ENCODE peak calls at places on chromosome 1, in seven cellular contexts. N is testis, T is body of pancreas, E is prostate gland, F is uterus, A is IMR-90, D is sigmoid colon. O is an unnamed sample.

GRCh38 chr1:112332751-112333150 is 63.3 kb upstream of the CTTNBP2NL start:
- DNase-seq in N (no peak), T (no peak), E (no peak), F (no peak), A (no peak), D (no peak), O (no peak)

GRCh38 chr1:151293093-151293492 is 11.0 kb downstream of the ZNF687 start:
- DNase-seq in N (no peak), T (no peak), E (no peak), F (no peak), A (no peak), D (no peak), O (no peak)

GRCh38 chr1:9427388-9427787 is 111.9 kb upstream of the SLC25A33 start:
- DNase-seq in N (no peak), T (no peak), E (no peak), F (no peak), A (no peak), D (no peak), O (no peak)

GRCh38 chr1:174017231-174017970 is 4.8 kb downstream of the RC3H1 start:
- DNase-seq in N (no peak), T (no peak), E (no peak), F (no peak), A (peak), D (no peak), O (no peak)

GRCh38 chr1:160209656-160210046 is 4.5 kb downstream of the PEA15 start:
- DNase-seq in N (peak), T (peak), E (no peak), F (no peak), A (no peak), D (no peak), O (peak)

GRCh38 chr1:8443558-8444194 is 125.8 kb downstream of the SLC45A1 start:
- DNase-seq in N (no peak), T (no peak), E (no peak), F (no peak), A (no peak), D (no peak), O (no peak)

GRCh38 chr1:245779797-245780529 is 625.2 kb downstream of the KIF26B start:
- DNase-seq in N (no peak), T (no peak), E (no peak), F (no peak), A (no peak), D (no peak), O (no peak)

GRCh38 chr1:6691507-6691906 is 10.1 kb downstream of the DNAJC11 start:
- DNase-seq in N (no peak), T (no peak), E (no peak), F (no peak), A (no peak), D (no peak), O (no peak)

GRCh38 chr1:227889047-227889862 is 58.5 kb downstream of the WNT9A start:
- DNase-seq in N (peak), T (no peak), E (no peak), F (peak), A (no peak), D (peak), O (peak)

GRCh38 chr1:240399381-240399780 is 212.6 kb downstream of the GREM2 start:
- DNase-seq in N (no peak), T (peak), E (no peak), F (peak), A (peak), D (no peak), O (no peak)

GRCh38 chr1:17655169-17655568 is 100.0 kb upstream of the ACTL8 start:
- DNase-seq in N (no peak), T (no peak), E (no peak), F (no peak), A (no peak), D (no peak), O (no peak)

GRCh38 chr1:47196622-47197021 is 6.8 kb upstream of the PDZK1IP1 start:
- DNase-seq in N (no peak), T (no peak), E (no peak), F (no peak), A (no peak), D (peak), O (no peak)

GRCh38 chr1:16067127-16067768 is 6.2 kb downstream of the FAM131C start:
- DNase-seq in N (no peak), T (peak), E (no peak), F (no peak), A (peak), D (no peak), O (no peak)

GRCh38 chr1:8303141-8303540 is 14.8 kb upstream of the SLC45A1 start:
- DNase-seq in N (no peak), T (no peak), E (no peak), F (no peak), A (peak), D (no peak), O (no peak)

GRCh38 chr1:87358219-87358618 is 29.5 kb downstream of the LMO4 start:
- DNase-seq in N (no peak), T (no peak), E (no peak), F (no peak), A (no peak), D (no peak), O (no peak)

GRCh38 chr1:224377676-224378006 is 21.0 kb downstream of the CNIH4 start:
- DNase-seq in N (no peak), T (no peak), E (no peak), F (no peak), A (peak), D (no peak), O (no peak)

GRCh38 chr1:175158133-175158532 is 34.4 kb downstream of the KIAA0040 start:
- DNase-seq in N (no peak), T (no peak), E (no peak), F (no peak), A (no peak), D (no peak), O (no peak)

GRCh38 chr1:15775706-15776105 is 17.1 kb downstream of the FBLIM1 start:
- DNase-seq in N (no peak), T (no peak), E (no peak), F (no peak), A (peak), D (no peak), O (no peak)

GRCh38 chr1:208681878-208682663 is 437.9 kb upstream of the PLXNA2 start:
- DNase-seq in N (no peak), T (no peak), E (no peak), F (no peak), A (no peak), D (no peak), O (no peak)

GRCh38 chr1:244967159-244967558 is 102.8 kb upstream of the HNRNPU start:
- DNase-seq in N (no peak), T (no peak), E (no peak), F (no peak), A (no peak), D (no peak), O (no peak)

GRCh38 chr1:104531990-104532389 is 782.3 kb downstream of the AMY1C start:
- DNase-seq in N (no peak), T (no peak), E (no peak), F (no peak), A (no peak), D (no peak), O (no peak)

GRCh38 chr1:39919545-39919944 is 17.8 kb upstream of the MYCL start:
- DNase-seq in N (peak), T (peak), E (peak), F (no peak), A (peak), D (no peak), O (no peak)

GRCh38 chr1:1599030-1599916 is 662 bp downstream of the FNDC10 start:
- DNase-seq in N (no peak), T (no peak), E (no peak), F (no peak), A (peak), D (no peak), O (no peak)

GRCh38 chr1:165678509-165678908 is 19.9 kb downstream of the ALDH9A1 start:
- DNase-seq in N (no peak), T (no peak), E (no peak), F (no peak), A (no peak), D (no peak), O (no peak)

GRCh38 chr1:90402893-90403849 is 313.9 kb downstream of the BARHL2 start:
- DNase-seq in N (no peak), T (peak), E (peak), F (no peak), A (peak), D (no peak), O (no peak)

GRCh38 chr1:162185299-162185698 is 115.8 kb downstream of the NOS1AP start:
- DNase-seq in N (no peak), T (no peak), E (no peak), F (no peak), A (no peak), D (no peak), O (no peak)

GRCh38 chr1:34591751-34592629 is 162.9 kb upstream of the GJB5 start:
- DNase-seq in N (no peak), T (no peak), E (no peak), F (no peak), A (no peak), D (no peak), O (no peak)
- TF ChIP-seq CTCF in N (no peak), T (no peak), E (no peak), F (no peak), A (no peak), D (no peak), O (no peak)

GRCh38 chr1:97632776-97633175 is 288.1 kb downstream of the DPYD start:
- DNase-seq in N (no peak), T (no peak), E (no peak), F (no peak), A (no peak), D (no peak), O (no peak)
- TF ChIP-seq POLR2A in N (no peak), T (no peak), E (no peak), F (no peak), A (no peak), D (no peak), O (no peak)

GRCh38 chr1:41611932-41612450 is 127.5 kb upstream of the EDN2 start:
- DNase-seq in N (no peak), T (no peak), E (no peak), F (no peak), A (no peak), D (peak), O (no peak)

GRCh38 chr1:41615316-41615715 is 130.8 kb upstream of the EDN2 start:
- DNase-seq in N (no peak), T (no peak), E (no peak), F (no peak), A (no peak), D (no peak), O (no peak)

GRCh38 chr1:41612953-41613352 is 128.5 kb upstream of the EDN2 start:
- DNase-seq in N (no peak), T (no peak), E (no peak), F (peak), A (no peak), D (peak), O (no peak)

GRCh38 chr1:41614818-41615217 is 130.3 kb upstream of the EDN2 start:
- DNase-seq in N (no peak), T (no peak), E (no peak), F (no peak), A (no peak), D (no peak), O (no peak)

GRCh38 chr1:41613646-41614592 is 129.4 kb upstream of the EDN2 start:
- DNase-seq in N (no peak), T (no peak), E (no peak), F (no peak), A (peak), D (peak), O (no peak)
- H3K4me3 ChIP-seq in N (no peak), T (no peak), E (no peak), F (no peak), A (no peak), D (no peak), O (no peak)

GRCh38 chr1:57024855-57025254 is 59.0 kb upstream of the C8B start:
- DNase-seq in N (no peak), T (peak), E (no peak), F (no peak), A (no peak), D (no peak), O (no peak)
- TF ChIP-seq CTCF in N (no peak), T (no peak), E (no peak), F (no peak), A (no peak), D (no peak), O (no peak)

GRCh38 chr1:19485362-19486187 is at the start of gene CAPZB:
- DNase-seq in N (peak), T (peak), E (peak), F (peak), A (peak), D (peak), O (peak)
- TF ChIP-seq POLR2A in N (no peak), T (peak), E (peak), F (peak), A (peak), D (peak), O (no peak)

DNA sequence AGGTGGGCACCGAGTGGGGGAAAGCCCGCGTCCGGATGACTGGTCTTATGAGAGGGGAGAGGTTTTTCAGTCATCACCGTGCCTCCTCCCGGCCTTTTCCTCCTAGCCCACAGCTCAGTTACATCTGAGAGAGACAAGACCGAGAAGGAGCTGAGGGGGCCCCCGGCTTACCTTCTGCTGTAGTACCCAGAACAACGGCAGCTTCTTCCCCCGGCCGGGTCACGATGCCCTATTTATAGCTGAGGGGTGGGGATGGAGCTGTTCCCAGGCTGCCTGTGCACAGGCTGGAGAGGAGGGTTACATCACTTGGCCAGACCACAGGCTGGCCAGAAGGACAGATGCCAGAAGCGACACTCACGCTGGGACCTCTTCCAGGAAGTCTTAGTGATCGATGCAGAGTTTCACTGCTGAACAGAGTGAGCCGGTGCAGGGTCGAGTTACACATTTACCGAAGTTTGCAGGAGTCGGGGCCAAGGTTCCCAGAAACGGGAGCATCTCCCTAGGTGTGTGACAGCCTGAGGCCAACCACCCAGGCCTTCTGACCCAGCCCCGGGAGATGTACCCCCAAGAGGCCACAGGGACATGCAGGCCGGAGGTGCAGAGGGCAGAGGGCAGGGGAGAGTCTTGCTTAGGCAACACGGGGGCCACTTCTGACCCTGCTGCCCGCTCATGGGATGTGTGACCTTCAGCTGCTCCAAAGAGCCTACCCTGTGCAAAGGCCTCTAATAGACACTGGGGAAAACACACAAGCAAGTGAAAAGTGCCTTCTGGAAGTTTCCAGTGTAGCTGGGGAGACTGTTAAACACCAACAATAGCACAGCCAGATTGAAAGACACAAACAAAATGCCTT is at the start of gene AGT:
- DNase-seq in N (peak), T (peak), E (peak), F (peak), A (peak), D (peak), O (peak)
- H3K4me3 ChIP-seq in N (no peak), T (no peak), E (no peak), F (no peak), A (no peak), D (peak), O (peak)

DNA sequence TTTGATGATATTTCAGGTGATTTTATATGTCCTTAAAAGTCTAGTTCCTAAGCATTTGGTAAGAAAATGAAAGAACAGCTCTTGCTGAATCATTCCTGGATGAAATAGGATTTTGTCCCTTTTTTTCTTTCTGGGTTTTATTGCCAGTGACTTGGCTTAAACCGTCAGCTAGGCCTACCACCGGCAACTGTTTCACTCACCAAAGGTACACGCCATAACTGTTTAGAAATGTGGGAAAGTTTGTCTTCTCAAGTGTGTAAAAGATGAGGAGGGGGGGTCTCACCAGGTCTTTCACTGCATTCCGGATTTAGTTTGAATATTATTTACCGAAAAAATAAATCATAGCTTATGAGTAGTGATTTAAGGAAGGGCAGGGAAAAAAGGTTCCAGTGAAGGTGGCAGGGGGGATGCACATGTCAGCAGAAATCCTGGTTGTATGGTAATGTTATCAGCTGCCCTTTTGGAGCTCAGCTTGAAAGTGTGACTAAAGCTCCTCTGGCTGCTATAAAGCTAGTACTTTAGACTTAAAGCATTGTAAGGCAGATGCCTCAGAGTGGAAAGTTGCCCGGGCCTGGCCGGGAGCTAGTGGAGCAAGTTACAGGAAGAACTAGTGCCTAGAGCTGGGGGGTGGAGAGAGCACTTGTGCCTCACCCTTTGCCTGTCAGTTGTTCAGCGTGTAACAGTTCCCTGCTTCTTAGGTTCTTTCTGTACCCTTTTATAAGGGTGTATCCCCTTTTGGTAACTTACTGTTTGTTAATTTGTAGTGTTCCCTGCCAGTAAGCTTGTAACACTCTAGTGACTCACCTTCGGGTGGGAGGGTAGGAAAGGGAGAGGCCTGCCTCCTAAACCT is 3.1 kb downstream of the ATP1A1 start:
- DNase-seq in N (peak), T (peak), E (peak), F (peak), A (peak), D (peak), O (peak)
- TF ChIP-seq CTCF in N (no peak), T (no peak), E (no peak), F (no peak), A (no peak), D (no peak), O (no peak)

GRCh38 chr1:192810253-192810880 is 1.5 kb downstream of the RGS2 start:
- DNase-seq in N (no peak), T (peak), E (peak), F (no peak), A (peak), D (peak), O (no peak)
- TF ChIP-seq POLR2A in N (no peak), T (no peak), E (no peak), F (no peak), A (peak), D (no peak), O (no peak)

DNA sequence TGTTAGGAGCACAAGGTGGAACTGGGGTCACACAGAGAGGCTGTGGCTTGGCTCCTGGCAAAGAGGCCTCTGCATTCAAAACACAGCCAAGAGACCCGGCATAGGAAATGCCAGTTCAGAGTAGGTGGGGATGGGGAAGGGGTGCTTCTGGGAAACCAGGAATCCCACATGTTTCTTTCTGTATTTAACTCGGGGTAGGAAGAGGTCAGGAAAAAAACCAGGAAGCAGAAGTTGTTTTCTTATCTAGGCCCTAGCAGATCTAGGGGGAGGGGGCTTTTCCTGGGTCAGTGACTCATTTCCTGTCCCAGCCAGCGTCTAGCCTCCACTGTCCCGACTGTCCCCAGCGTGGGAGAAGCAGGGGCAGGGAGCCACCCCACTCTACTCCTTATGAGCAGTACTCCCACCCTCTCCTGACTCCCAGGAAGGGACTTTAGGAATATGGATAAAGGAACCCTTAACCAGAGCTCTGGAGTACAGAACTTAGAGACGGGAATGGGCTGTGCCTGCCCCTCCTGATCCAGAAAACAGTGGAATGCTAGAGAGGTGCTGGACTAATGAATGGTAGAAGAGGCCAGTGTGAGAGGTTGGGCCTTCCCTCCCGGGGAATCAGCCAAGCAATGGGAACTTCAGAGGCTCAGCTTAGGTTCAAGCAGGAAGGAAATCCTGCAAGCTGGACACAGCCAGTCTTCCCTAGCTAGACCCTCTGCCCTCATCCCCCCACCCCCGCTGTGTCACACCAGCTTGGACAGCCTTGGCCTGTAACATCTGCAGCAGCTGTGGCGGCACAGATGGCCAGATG is 5.7 kb downstream of the FHL3 start:
- DNase-seq in N (peak), T (peak), E (no peak), F (peak), A (peak), D (peak), O (peak)
- H3K4me3 ChIP-seq in N (no peak), T (no peak), E (no peak), F (no peak), A (no peak), D (peak), O (peak)

GRCh38 chr1:213512316-213512715 is 461.3 kb downstream of the RPS6KC1 start:
- DNase-seq in N (no peak), T (no peak), E (no peak), F (no peak), A (no peak), D (no peak), O (no peak)
- TF ChIP-seq CTCF in N (no peak), T (no peak), E (no peak), F (no peak), A (no peak), D (no peak), O (no peak)